ENCODE peak calls at places on chromosomes 6 and 20, in eight cellular contexts. One of them, this sample, is unnamed.

GRCh38 chr20:46826343-46826984 is 68.2 kb upstream of the EYA2 start:
- DNase-seq in neural progenitor cell: no peak
- DNase-seq in breast epithelium: no peak
- DNase-seq in DND-41: no peak
- DNase-seq in MM.1S: no peak
- DNase-seq in Calu3: no peak
- DNase-seq in BE2C: no peak
- DNase-seq in psoas muscle: no peak
- DNase-seq in this sample: no peak

GRCh38 chr6:36235309-36235708 is 34.6 kb upstream of the PNPLA1 start:
- DNase-seq in BE2C: no peak
- DNase-seq in Calu3: no peak
- DNase-seq in psoas muscle: no peak
- DNase-seq in neural progenitor cell: peak; percentile 10
- DNase-seq in DND-41: no peak
- DNase-seq in breast epithelium: no peak
- DNase-seq in MM.1S: peak; percentile 11
- DNase-seq in this sample: no peak

GRCh38 chr20:47220161-47220582 is 136.3 kb downstream of the ZMYND8 start:
- DNase-seq in Calu3: peak; percentile 61
- DNase-seq in MM.1S: no peak
- DNase-seq in neural progenitor cell: peak; percentile 66
- DNase-seq in psoas muscle: peak; percentile 49
- DNase-seq in DND-41: peak; percentile 52
- DNase-seq in breast epithelium: no peak
- DNase-seq in BE2C: peak; percentile 64
- DNase-seq in this sample: no peak

GRCh38 chr6:159196430-159196829 is 27.2 kb downstream of the FNDC1 start:
- DNase-seq in neural progenitor cell: no peak
- DNase-seq in BE2C: no peak
- DNase-seq in MM.1S: no peak
- DNase-seq in breast epithelium: no peak
- DNase-seq in Calu3: no peak
- DNase-seq in DND-41: no peak
- DNase-seq in psoas muscle: no peak
- DNase-seq in this sample: no peak

GRCh38 chr20:3753098-3753497 is 14.5 kb downstream of the ADISSP start:
- DNase-seq in Calu3: peak; percentile 50
- DNase-seq in neural progenitor cell: peak; percentile 85
- DNase-seq in psoas muscle: no peak
- DNase-seq in MM.1S: no peak
- DNase-seq in BE2C: peak; percentile 75
- DNase-seq in DND-41: peak; percentile 66
- DNase-seq in breast epithelium: no peak
- DNase-seq in this sample: peak; percentile 54

GRCh38 chr6:35496851-35497570 is at the start of gene TEAD3:
- DNase-seq in BE2C: peak; percentile 61
- DNase-seq in psoas muscle: peak; percentile 78
- DNase-seq in Calu3: peak; percentile 84
- DNase-seq in neural progenitor cell: peak; percentile 96
- DNase-seq in DND-41: peak; percentile 37
- DNase-seq in MM.1S: peak; percentile 53
- DNase-seq in breast epithelium: peak; percentile 72
- DNase-seq in this sample: peak; percentile 90

GRCh38 chr6:18242062-18242851 is 22.1 kb downstream of the DEK start:
- DNase-seq in BE2C: no peak
- DNase-seq in breast epithelium: no peak
- DNase-seq in Calu3: no peak
- DNase-seq in psoas muscle: no peak
- DNase-seq in MM.1S: no peak
- DNase-seq in neural progenitor cell: no peak
- DNase-seq in DND-41: no peak
- DNase-seq in this sample: no peak

GRCh38 chr20:37968726-37969401 is 64.4 kb downstream of the TTI1 start:
- DNase-seq in DND-41: no peak
- DNase-seq in neural progenitor cell: peak; percentile 58
- DNase-seq in BE2C: peak; percentile 75
- DNase-seq in Calu3: no peak
- DNase-seq in psoas muscle: no peak
- DNase-seq in MM.1S: no peak
- DNase-seq in breast epithelium: no peak
- DNase-seq in this sample: no peak

GRCh38 chr6:158437571-158437970 is 122.3 kb upstream of the TMEM181 start:
- DNase-seq in BE2C: no peak
- DNase-seq in neural progenitor cell: no peak
- DNase-seq in psoas muscle: no peak
- DNase-seq in breast epithelium: no peak
- DNase-seq in DND-41: no peak
- DNase-seq in Calu3: no peak
- DNase-seq in MM.1S: no peak
- DNase-seq in this sample: no peak

GRCh38 chr6:90121982-90122381 is 174.7 kb downstream of the BACH2 start:
- DNase-seq in breast epithelium: no peak
- DNase-seq in psoas muscle: peak; percentile 74
- DNase-seq in neural progenitor cell: no peak
- DNase-seq in Calu3: no peak
- DNase-seq in BE2C: no peak
- DNase-seq in MM.1S: no peak
- DNase-seq in DND-41: no peak
- DNase-seq in this sample: no peak

GRCh38 chr6:45704056-45704790 is 311.4 kb downstream of the CLIC5 start:
- DNase-seq in neural progenitor cell: no peak
- DNase-seq in BE2C: no peak
- DNase-seq in Calu3: no peak
- DNase-seq in psoas muscle: no peak
- DNase-seq in breast epithelium: no peak
- DNase-seq in MM.1S: no peak
- DNase-seq in DND-41: no peak
- DNase-seq in this sample: no peak

GRCh38 chr6:111524252-111524651 is 41.2 kb upstream of the REV3L start:
- DNase-seq in MM.1S: no peak
- DNase-seq in neural progenitor cell: no peak
- DNase-seq in DND-41: no peak
- DNase-seq in BE2C: no peak
- DNase-seq in breast epithelium: no peak
- DNase-seq in Calu3: no peak
- DNase-seq in psoas muscle: no peak
- DNase-seq in this sample: no peak

DNA sequence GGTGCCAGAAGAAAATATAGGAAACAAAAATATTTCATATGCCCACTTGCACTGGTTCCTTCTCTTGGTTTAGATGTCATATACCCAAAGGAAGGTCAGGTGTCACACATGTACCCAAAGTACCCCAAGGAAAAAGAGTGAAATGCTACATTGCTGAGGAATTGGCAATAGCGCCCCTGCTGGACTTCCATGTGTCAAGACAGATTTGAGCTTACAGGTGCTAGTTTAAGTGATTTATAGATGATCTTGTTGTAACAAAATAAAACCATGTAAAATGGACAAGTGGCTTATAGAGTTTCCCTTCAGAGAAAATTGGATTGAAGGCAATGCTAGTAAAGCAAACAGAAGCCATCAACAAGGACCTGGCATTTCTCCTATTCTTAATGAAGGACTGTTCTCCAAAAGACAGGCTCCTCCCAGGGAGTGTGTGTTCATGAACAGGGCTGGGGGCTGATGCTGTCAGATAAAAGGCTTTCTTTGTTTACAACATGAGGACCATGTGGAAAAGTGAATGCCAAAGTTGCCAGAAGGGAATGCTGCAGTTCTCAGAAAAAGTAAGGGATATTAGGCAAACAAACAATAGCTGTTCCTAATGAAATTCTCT is 64.3 kb upstream of the PAK5 start:
- DNase-seq in neural progenitor cell: peak; percentile 70
- DNase-seq in MM.1S: peak; percentile 33
- DNase-seq in Calu3: no peak
- DNase-seq in DND-41: no peak
- DNase-seq in psoas muscle: no peak
- DNase-seq in breast epithelium: no peak
- DNase-seq in BE2C: peak; percentile 40
- DNase-seq in this sample: no peak
- TF ChIP-seq CTCF in neural progenitor cell: peak; percentile 93
- TF ChIP-seq CTCF in MM.1S: peak; percentile 67
- TF ChIP-seq CTCF in Calu3: no peak
- TF ChIP-seq CTCF in DND-41: peak; percentile 52
- TF ChIP-seq CTCF in psoas muscle: no peak
- TF ChIP-seq CTCF in breast epithelium: no peak
- TF ChIP-seq CTCF in BE2C: peak; percentile 85
- TF ChIP-seq CTCF in this sample: peak; percentile 49

GRCh38 chr6:52598123-52598823 is 21.4 kb upstream of the TRAM2 start:
- DNase-seq in Calu3: peak; percentile 79
- DNase-seq in psoas muscle: peak; percentile 75
- DNase-seq in breast epithelium: no peak
- DNase-seq in neural progenitor cell: peak; percentile 87
- DNase-seq in MM.1S: no peak
- DNase-seq in BE2C: peak; percentile 92
- DNase-seq in DND-41: peak; percentile 49
- DNase-seq in this sample: no peak
- TF ChIP-seq CTCF in Calu3: peak; percentile 68
- TF ChIP-seq CTCF in psoas muscle: peak; percentile 66
- TF ChIP-seq CTCF in breast epithelium: peak; percentile 47
- TF ChIP-seq CTCF in neural progenitor cell: peak; percentile 87
- TF ChIP-seq CTCF in MM.1S: peak; percentile 43
- TF ChIP-seq CTCF in BE2C: peak; percentile 96
- TF ChIP-seq CTCF in DND-41: peak; percentile 62
- TF ChIP-seq CTCF in this sample: peak; percentile 74

DNA sequence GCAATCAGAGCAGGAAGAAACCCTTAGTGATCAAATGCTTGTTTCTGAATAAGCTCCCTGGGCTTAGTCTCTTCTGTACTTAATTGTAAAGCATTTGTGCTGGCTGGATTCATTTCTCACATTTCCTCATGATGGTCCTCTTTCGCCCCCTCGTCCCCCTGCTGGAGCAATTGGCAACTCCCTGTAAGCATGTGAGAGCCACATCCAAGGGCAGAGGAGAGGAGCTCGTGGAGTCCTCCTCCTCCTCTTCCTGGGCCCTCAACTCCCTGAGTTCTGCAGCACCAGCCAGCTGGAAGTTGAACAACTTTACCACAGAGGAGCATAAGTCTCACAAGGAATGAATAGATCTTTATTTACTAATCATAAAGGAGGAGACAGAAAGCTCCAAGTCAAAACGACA is 12.6 kb downstream of the ANKEF1 start:
- DNase-seq in DND-41: no peak
- DNase-seq in BE2C: peak; percentile 53
- DNase-seq in neural progenitor cell: peak; percentile 60
- DNase-seq in psoas muscle: no peak
- DNase-seq in Calu3: peak; percentile 9
- DNase-seq in MM.1S: no peak
- DNase-seq in breast epithelium: no peak
- DNase-seq in this sample: no peak
- TF ChIP-seq CTCF in DND-41: peak; percentile 17
- TF ChIP-seq CTCF in BE2C: peak; percentile 69
- TF ChIP-seq CTCF in neural progenitor cell: peak; percentile 57
- TF ChIP-seq CTCF in psoas muscle: no peak
- TF ChIP-seq CTCF in Calu3: no peak
- TF ChIP-seq CTCF in MM.1S: no peak
- TF ChIP-seq CTCF in breast epithelium: no peak
- TF ChIP-seq CTCF in this sample: no peak

GRCh38 chr20:1360094-1360493 is 31.2 kb upstream of the SDCBP2 start:
- DNase-seq in BE2C: no peak
- DNase-seq in breast epithelium: no peak
- DNase-seq in neural progenitor cell: no peak
- DNase-seq in Calu3: no peak
- DNase-seq in DND-41: no peak
- DNase-seq in psoas muscle: no peak
- DNase-seq in MM.1S: no peak
- DNase-seq in this sample: no peak
- TF ChIP-seq CTCF in BE2C: no peak
- TF ChIP-seq CTCF in breast epithelium: no peak
- TF ChIP-seq CTCF in neural progenitor cell: no peak
- TF ChIP-seq CTCF in Calu3: no peak
- TF ChIP-seq CTCF in DND-41: peak; percentile 17
- TF ChIP-seq CTCF in psoas muscle: no peak
- TF ChIP-seq CTCF in MM.1S: peak; percentile 8
- TF ChIP-seq CTCF in this sample: no peak

DNA sequence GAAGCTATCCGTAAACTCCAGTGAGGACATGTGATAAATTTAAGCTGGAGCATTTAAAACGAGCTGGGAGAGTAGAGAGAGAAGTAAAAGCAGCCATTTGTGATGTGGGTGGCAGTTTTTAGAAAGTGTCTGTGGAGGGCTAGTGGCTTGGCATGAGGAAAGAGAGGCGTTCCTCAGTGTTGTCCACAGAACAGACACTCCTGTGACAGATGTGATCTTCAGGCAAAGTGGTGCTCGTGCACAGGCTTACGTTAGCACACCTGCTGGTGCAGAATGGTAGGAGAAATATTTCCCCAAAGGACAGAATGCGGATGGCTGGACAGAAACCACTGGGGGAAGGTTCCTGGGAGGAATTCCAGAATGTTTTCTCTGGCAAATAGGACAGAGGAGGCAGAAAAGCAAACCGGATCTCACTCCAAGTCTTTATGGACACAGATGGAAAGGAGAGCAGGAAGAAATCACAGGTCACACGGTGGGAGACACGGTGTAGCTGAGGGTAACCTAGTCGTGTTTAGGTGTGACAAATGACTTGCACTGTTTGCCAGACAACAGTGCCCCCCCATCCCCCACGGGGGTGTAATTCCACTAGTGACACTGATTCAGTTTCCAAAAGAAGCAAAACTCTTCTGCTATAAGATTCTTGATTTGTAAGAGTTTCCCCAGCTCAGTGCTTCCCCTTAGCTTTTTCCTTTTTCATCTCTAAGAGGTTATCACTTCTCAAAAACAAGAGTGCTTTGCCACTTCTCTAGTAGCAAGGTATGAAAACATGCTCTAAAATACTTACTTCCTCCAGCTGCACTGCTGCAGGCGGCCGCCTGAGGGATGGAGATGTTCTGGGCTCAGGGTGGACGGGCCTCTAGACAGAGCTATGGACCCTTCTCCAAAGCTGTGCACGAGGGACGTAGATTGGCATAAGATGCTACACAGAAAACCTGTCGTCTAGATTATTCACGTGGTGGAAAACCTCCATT is 293.2 kb downstream of the QKI start:
- DNase-seq in MM.1S: no peak
- DNase-seq in DND-41: no peak
- DNase-seq in neural progenitor cell: no peak
- DNase-seq in Calu3: no peak
- DNase-seq in BE2C: no peak
- DNase-seq in psoas muscle: no peak
- DNase-seq in breast epithelium: no peak
- DNase-seq in this sample: no peak
- TF ChIP-seq CTCF in MM.1S: no peak
- TF ChIP-seq CTCF in DND-41: no peak
- TF ChIP-seq CTCF in neural progenitor cell: no peak
- TF ChIP-seq CTCF in Calu3: no peak
- TF ChIP-seq CTCF in BE2C: peak; percentile 4
- TF ChIP-seq CTCF in psoas muscle: no peak
- TF ChIP-seq CTCF in breast epithelium: no peak
- TF ChIP-seq CTCF in this sample: no peak